ENCODE peak calls at places on chromosomes 3 and 15, in four cellular contexts. One of them, this sample, is unnamed.

GRCh38 chr15:62257991-62258390 is 92.9 kb upstream of the C2CD4B start:
- DNase-seq in GM12878: no peak
- DNase-seq in IMR-90: no peak
- DNase-seq in K562: no peak
- DNase-seq in this sample: no peak

GRCh38 chr3:129060276-129061076 is at the start of gene GP9:
- DNase-seq in GM12878: no peak
- DNase-seq in IMR-90: no peak
- DNase-seq in K562: no peak
- DNase-seq in this sample: no peak

GRCh38 chr3:193553606-193554005 is 1.1 kb downstream of the ATP13A4 start:
- DNase-seq in GM12878: no peak
- DNase-seq in IMR-90: no peak
- DNase-seq in K562: no peak
- DNase-seq in this sample: no peak

GRCh38 chr3:36906504-36907149 is 38.2 kb downstream of the TRANK1 start:
- DNase-seq in GM12878: no peak
- DNase-seq in IMR-90: peak; percentile 67
- DNase-seq in K562: no peak
- DNase-seq in this sample: peak; percentile 60

GRCh38 chr3:156576887-156577427 is 22.0 kb upstream of the SSR3 start:
- DNase-seq in GM12878: no peak
- DNase-seq in IMR-90: no peak
- DNase-seq in K562: no peak
- DNase-seq in this sample: no peak

GRCh38 chr3:10344944-10345575 is 24.1 kb upstream of the SEC13 start:
- DNase-seq in GM12878: no peak
- DNase-seq in IMR-90: no peak
- DNase-seq in K562: no peak
- DNase-seq in this sample: no peak

GRCh38 chr3:155805802-155806618 is at the start of gene C3orf33:
- DNase-seq in GM12878: no peak
- DNase-seq in IMR-90: peak; percentile 37
- DNase-seq in K562: peak; percentile 91
- DNase-seq in this sample: peak; percentile 73

GRCh38 chr3:75176886-75177285 is 487.2 kb upstream of the FRG2C start:
- DNase-seq in GM12878: no peak
- DNase-seq in IMR-90: no peak
- DNase-seq in K562: no peak
- DNase-seq in this sample: no peak

GRCh38 chr3:134326760-134327593 is 47.3 kb downstream of the AMOTL2 start:
- DNase-seq in GM12878: no peak
- DNase-seq in IMR-90: peak; percentile 97
- DNase-seq in K562: no peak
- DNase-seq in this sample: peak; percentile 60

GRCh38 chr3:128559486-128560225 is 66.7 kb upstream of the GATA2 start:
- DNase-seq in GM12878: no peak
- DNase-seq in IMR-90: peak; percentile 17
- DNase-seq in K562: no peak
- DNase-seq in this sample: peak; percentile 23

GRCh38 chr15:44099671-44100070 is 95.4 kb downstream of the FRMD5 start:
- DNase-seq in GM12878: no peak
- DNase-seq in IMR-90: peak; percentile 58
- DNase-seq in K562: no peak
- DNase-seq in this sample: no peak

GRCh38 chr3:126481808-126482502 is 6.3 kb upstream of the ZXDC start:
- DNase-seq in GM12878: no peak
- DNase-seq in IMR-90: peak; percentile 27
- DNase-seq in K562: no peak
- DNase-seq in this sample: no peak

GRCh38 chr15:85671156-85671555 is 123.6 kb downstream of the KLHL25 start:
- DNase-seq in GM12878: no peak
- DNase-seq in IMR-90: no peak
- DNase-seq in K562: no peak
- DNase-seq in this sample: no peak

GRCh38 chr15:66936115-66936863 is 129.1 kb upstream of the SMAD3 start:
- DNase-seq in GM12878: no peak
- DNase-seq in IMR-90: peak; percentile 64
- DNase-seq in K562: no peak
- DNase-seq in this sample: no peak

GRCh38 chr3:117131259-117131658 is 421.7 kb downstream of the TUSC7 start:
- DNase-seq in GM12878: no peak
- DNase-seq in IMR-90: no peak
- DNase-seq in K562: no peak
- DNase-seq in this sample: no peak

GRCh38 chr3:32440481-32441350 is 49.1 kb downstream of the CMTM7 start:
- DNase-seq in GM12878: no peak
- DNase-seq in IMR-90: no peak
- DNase-seq in K562: peak; percentile 3
- DNase-seq in this sample: no peak

GRCh38 chr3:171799501-171799900 is 10.8 kb downstream of the PLD1 start:
- DNase-seq in GM12878: no peak
- DNase-seq in IMR-90: no peak
- DNase-seq in K562: no peak
- DNase-seq in this sample: no peak

GRCh38 chr3:143433787-143434378 is 314.3 kb downstream of the CHST2 start:
- DNase-seq in GM12878: no peak
- DNase-seq in IMR-90: no peak
- DNase-seq in K562: peak; percentile 19
- DNase-seq in this sample: no peak

GRCh38 chr3:38379201-38379770 is 32.7 kb downstream of the XYLB start:
- DNase-seq in GM12878: no peak
- DNase-seq in IMR-90: no peak
- DNase-seq in K562: no peak
- DNase-seq in this sample: no peak

GRCh38 chr15:78415284-78415683 is 22.7 kb upstream of the IREB2 start:
- DNase-seq in GM12878: no peak
- DNase-seq in IMR-90: no peak
- DNase-seq in K562: no peak
- DNase-seq in this sample: peak; percentile 14

GRCh38 chr3:165273411-165273810 is 77.2 kb upstream of the SLITRK3 start:
- DNase-seq in GM12878: no peak
- DNase-seq in IMR-90: no peak
- DNase-seq in K562: no peak
- DNase-seq in this sample: no peak

GRCh38 chr15:68209735-68210408 is 4.7 kb upstream of the CALML4 start:
- DNase-seq in GM12878: no peak
- DNase-seq in IMR-90: no peak
- DNase-seq in K562: no peak
- DNase-seq in this sample: no peak

GRCh38 chr15:86846059-86846458 is 766.4 kb downstream of the AGBL1 start:
- DNase-seq in GM12878: no peak
- DNase-seq in IMR-90: no peak
- DNase-seq in K562: no peak
- DNase-seq in this sample: no peak

GRCh38 chr3:197082871-197083270 is 53.3 kb upstream of the MELTF start:
- DNase-seq in GM12878: no peak
- DNase-seq in IMR-90: peak; percentile 63
- DNase-seq in K562: no peak
- DNase-seq in this sample: no peak

GRCh38 chr3:72338942-72339749 is 509.1 kb downstream of the SHQ1 start:
- DNase-seq in GM12878: peak; percentile 15
- DNase-seq in IMR-90: peak; percentile 97
- DNase-seq in K562: peak; percentile 84
- DNase-seq in this sample: peak; percentile 80

GRCh38 chr3:171461087-171461917 is 1.1 kb upstream of the TNIK start:
- DNase-seq in GM12878: no peak
- DNase-seq in IMR-90: peak; percentile 44
- DNase-seq in K562: peak; percentile 58
- DNase-seq in this sample: peak; percentile 64

GRCh38 chr15:41443275-41443674 is 26.4 kb downstream of the RTF1 start:
- DNase-seq in GM12878: no peak
- DNase-seq in IMR-90: no peak
- DNase-seq in K562: no peak
- DNase-seq in this sample: no peak

GRCh38 chr3:130850044-130850797 is 43.7 kb upstream of the ATP2C1 start:
- DNase-seq in GM12878: peak; percentile 95
- DNase-seq in IMR-90: peak; percentile 46
- DNase-seq in K562: peak; percentile 69
- DNase-seq in this sample: no peak

GRCh38 chr3:79018671-79019136 is 749.1 kb downstream of the ROBO1 start:
- DNase-seq in GM12878: no peak
- DNase-seq in IMR-90: peak; percentile 64
- DNase-seq in K562: no peak
- DNase-seq in this sample: peak; percentile 54

GRCh38 chr3:115760722-115761121 is 137.4 kb downstream of the GAP43 start:
- DNase-seq in GM12878: no peak
- DNase-seq in IMR-90: no peak
- DNase-seq in K562: no peak
- DNase-seq in this sample: no peak

GRCh38 chr15:51861557-51862350 is 32.3 kb downstream of the TMOD3 start:
- DNase-seq in GM12878: no peak
- DNase-seq in IMR-90: no peak
- DNase-seq in K562: no peak
- DNase-seq in this sample: peak; percentile 67

GRCh38 chr15:60444289-60444912 is 34.5 kb downstream of the ICE2 start:
- DNase-seq in GM12878: no peak
- DNase-seq in IMR-90: peak; percentile 51
- DNase-seq in K562: no peak
- DNase-seq in this sample: peak; percentile 35

GRCh38 chr3:23832523-23832922 is 26.8 kb downstream of the UBE2E1 start:
- DNase-seq in GM12878: no peak
- DNase-seq in IMR-90: no peak
- DNase-seq in K562: no peak
- DNase-seq in this sample: no peak

GRCh38 chr15:45521596-45522167 is 873 bp downstream of the SLC30A4 start:
- DNase-seq in GM12878: no peak
- DNase-seq in IMR-90: no peak
- DNase-seq in K562: no peak
- DNase-seq in this sample: peak; percentile 33

GRCh38 chr15:75142499-75142898 is 59.2 kb upstream of the C15orf39 start:
- DNase-seq in GM12878: no peak
- DNase-seq in IMR-90: no peak
- DNase-seq in K562: no peak
- DNase-seq in this sample: no peak

GRCh38 chr15:75145027-75145841 is 56.4 kb upstream of the C15orf39 start:
- DNase-seq in GM12878: no peak
- DNase-seq in IMR-90: no peak
- DNase-seq in K562: no peak
- DNase-seq in this sample: no peak

GRCh38 chr15:75148293-75148692 is 53.4 kb upstream of the C15orf39 start:
- DNase-seq in GM12878: no peak
- DNase-seq in IMR-90: no peak
- DNase-seq in K562: no peak
- DNase-seq in this sample: no peak

GRCh38 chr15:75140080-75140879 is 61.4 kb upstream of the C15orf39 start:
- DNase-seq in GM12878: no peak
- DNase-seq in IMR-90: no peak
- DNase-seq in K562: peak; percentile 70
- DNase-seq in this sample: peak; percentile 22

GRCh38 chr15:75143738-75144334 is 57.8 kb upstream of the C15orf39 start:
- DNase-seq in GM12878: no peak
- DNase-seq in IMR-90: no peak
- DNase-seq in K562: no peak
- DNase-seq in this sample: no peak
- TF ChIP-seq FOS in GM12878: no peak
- TF ChIP-seq FOS in IMR-90: no peak
- TF ChIP-seq FOS in K562: no peak
- TF ChIP-seq FOS in this sample: no peak

DNA sequence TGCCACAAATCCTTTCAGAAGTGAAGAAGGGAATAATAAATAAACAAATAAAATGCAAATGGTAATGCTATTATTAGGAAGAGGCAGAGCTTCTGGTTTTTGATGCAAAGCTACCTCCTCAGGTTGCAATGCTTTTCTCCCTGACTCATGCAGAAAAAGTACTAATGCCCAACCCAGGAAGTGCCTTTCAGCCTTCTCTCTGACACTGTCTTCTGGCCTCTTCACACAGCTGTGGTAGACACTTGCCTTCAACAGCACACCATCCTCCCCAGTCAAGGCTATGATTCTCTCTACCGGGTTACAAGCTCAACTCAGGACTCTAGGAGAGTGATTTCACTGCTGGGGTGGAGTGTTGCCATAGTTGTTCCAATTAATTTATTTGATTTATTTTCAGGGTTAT is 27.3 kb upstream of the GALNT15 start:
- DNase-seq in GM12878: no peak
- DNase-seq in IMR-90: peak; percentile 72
- DNase-seq in K562: no peak
- DNase-seq in this sample: no peak
- TF ChIP-seq FOS in GM12878: no peak
- TF ChIP-seq FOS in IMR-90: no peak
- TF ChIP-seq FOS in K562: no peak
- TF ChIP-seq FOS in this sample: no peak

GRCh38 chr3:58569287-58570001 is 7.7 kb downstream of the FAM107A start:
- DNase-seq in GM12878: no peak
- DNase-seq in IMR-90: no peak
- DNase-seq in K562: no peak
- DNase-seq in this sample: no peak

GRCh38 chr3:58566398-58567250 is 10.6 kb downstream of the FAM107A start:
- DNase-seq in GM12878: no peak
- DNase-seq in IMR-90: no peak
- DNase-seq in K562: no peak
- DNase-seq in this sample: no peak

GRCh38 chr3:58567251-58567515 is 10.0 kb downstream of the FAM107A start:
- DNase-seq in GM12878: no peak
- DNase-seq in IMR-90: no peak
- DNase-seq in K562: no peak
- DNase-seq in this sample: no peak

GRCh38 chr3:58570851-58571250 is 6.3 kb downstream of the FAM107A start:
- DNase-seq in GM12878: no peak
- DNase-seq in IMR-90: no peak
- DNase-seq in K562: no peak
- DNase-seq in this sample: no peak

GRCh38 chr3:58568572-58569286 is 8.5 kb downstream of the FAM107A start:
- DNase-seq in GM12878: peak; percentile 19
- DNase-seq in IMR-90: peak; percentile 63
- DNase-seq in K562: peak; percentile 46
- DNase-seq in this sample: peak; percentile 83
- TF ChIP-seq FOS in GM12878: no peak
- TF ChIP-seq FOS in IMR-90: no peak
- TF ChIP-seq FOS in K562: no peak
- TF ChIP-seq FOS in this sample: no peak

GRCh38 chr3:184186902-184187207 is 856 bp downstream of the ABCF3 start:
- DNase-seq in GM12878: no peak
- DNase-seq in IMR-90: no peak
- DNase-seq in K562: no peak
- DNase-seq in this sample: peak; percentile 9
- TF ChIP-seq FOS in GM12878: no peak
- TF ChIP-seq FOS in IMR-90: no peak
- TF ChIP-seq FOS in K562: no peak
- TF ChIP-seq FOS in this sample: no peak

This sample was measured in endothelial cell of umbilical vein.